ENCODE peak calls at places on chromosomes 1 and 21, in four cellular contexts. V is pancreas, Z is transverse colon, M is GM10248. D is an unnamed sample.

GRCh38 chr1:15507278-15507677 is 16.7 kb downstream of the CASP9 start:
- DNase-seq in V (no peak), Z (no peak), M (no peak), D (no peak)

GRCh38 chr1:220808501-220809186 is 21.9 kb downstream of the MTARC1 start:
- DNase-seq in V (no peak), Z (no peak), M (no peak), D (no peak)

GRCh38 chr1:75202751-75203150 is 68.6 kb downstream of the LHX8 start:
- DNase-seq in V (no peak), Z (no peak), M (no peak), D (no peak)

GRCh38 chr1:76330993-76331603 is 256.6 kb downstream of the ST6GALNAC3 start:
- DNase-seq in V (peak), Z (peak), M (peak), D (peak)

GRCh38 chr1:77514871-77515776 is 167.3 kb downstream of the ZZZ3 start:
- DNase-seq in V (no peak), Z (no peak), M (no peak), D (peak)

GRCh38 chr1:229704157-229704556 is 78.1 kb downstream of the URB2 start:
- DNase-seq in V (no peak), Z (no peak), M (no peak), D (no peak)

GRCh38 chr21:36207577-36208320 is 51.1 kb downstream of the DOP1B start:
- DNase-seq in V (no peak), Z (no peak), M (no peak), D (peak)

GRCh38 chr1:72781038-72781437 is 498.7 kb upstream of the NEGR1 start:
- DNase-seq in V (no peak), Z (no peak), M (no peak), D (no peak)

GRCh38 chr1:36203554-36204346 is 20.5 kb upstream of the THRAP3 start:
- DNase-seq in V (peak), Z (peak), M (peak), D (peak)

GRCh38 chr1:174743654-174744561 is 255.8 kb upstream of the CACYBP start:
- DNase-seq in V (no peak), Z (no peak), M (peak), D (peak)

GRCh38 chr1:232594018-232594502 is 35.9 kb downstream of the SIPA1L2 start:
- DNase-seq in V (no peak), Z (no peak), M (no peak), D (no peak)

GRCh38 chr1:187956975-187957374 is 1128.2 kb downstream of the PLA2G4A start:
- DNase-seq in V (no peak), Z (no peak), M (no peak), D (no peak)

GRCh38 chr21:32978346-32979270 is 47.1 kb upstream of the OLIG2 start:
- DNase-seq in V (no peak), Z (no peak), M (no peak), D (no peak)

GRCh38 chr1:58727363-58727762 is 27.5 kb upstream of the MYSM1 start:
- DNase-seq in V (no peak), Z (no peak), M (no peak), D (peak)

GRCh38 chr1:207996632-207997031 is 85.7 kb upstream of the CD34 start:
- DNase-seq in V (no peak), Z (no peak), M (no peak), D (no peak)

GRCh38 chr1:161838362-161838761 is 72.2 kb downstream of the ATF6 start:
- DNase-seq in V (no peak), Z (no peak), M (no peak), D (no peak)

GRCh38 chr1:212607206-212607923 is 1.2 kb upstream of the ATF3 start:
- DNase-seq in V (peak), Z (peak), M (peak), D (no peak)

GRCh38 chr1:178364782-178365181 is 132.0 kb downstream of the CLEC20A start:
- DNase-seq in V (no peak), Z (no peak), M (no peak), D (no peak)

GRCh38 chr21:25885405-25885804 is 150.6 kb downstream of the GABPA start:
- DNase-seq in V (no peak), Z (no peak), M (no peak), D (no peak)

GRCh38 chr1:169624122-169624521 is 5.8 kb downstream of the SELP start:
- DNase-seq in V (no peak), Z (no peak), M (no peak), D (no peak)

GRCh38 chr1:168598125-168598524 is 21.7 kb downstream of the XCL1 start:
- DNase-seq in V (no peak), Z (no peak), M (no peak), D (no peak)

GRCh38 chr1:229554886-229555621 is 3.5 kb downstream of the ABCB10 start:
- DNase-seq in V (no peak), Z (no peak), M (no peak), D (no peak)

GRCh38 chr1:227124461-227124860 is 184.4 kb downstream of the COQ8A start:
- DNase-seq in V (no peak), Z (no peak), M (no peak), D (no peak)

GRCh38 chr1:152960452-152961044 is 9.9 kb upstream of the SPRR4 start:
- DNase-seq in V (peak), Z (no peak), M (peak), D (no peak)

GRCh38 chr1:10897321-10897980 is 101.0 kb upstream of the CASZ1 start:
- DNase-seq in V (no peak), Z (no peak), M (no peak), D (no peak)

GRCh38 chr1:154962238-154962678 is 676 bp upstream of the PYGO2 start:
- DNase-seq in V (no peak), Z (peak), M (peak), D (no peak)

GRCh38 chr1:206114692-206115430 is 2.3 kb downstream of the AVPR1B start:
- DNase-seq in V (no peak), Z (no peak), M (no peak), D (no peak)

GRCh38 chr1:206116873-206117150 is 376 bp downstream of the AVPR1B start:
- DNase-seq in V (no peak), Z (no peak), M (no peak), D (no peak)

GRCh38 chr1:206117151-206117948 is at the start of gene AVPR1B:
- DNase-seq in V (peak), Z (peak), M (no peak), D (no peak)

GRCh38 chr1:206116191-206116872 is 856 bp downstream of the AVPR1B start:
- DNase-seq in V (no peak), Z (no peak), M (no peak), D (no peak)

DNA sequence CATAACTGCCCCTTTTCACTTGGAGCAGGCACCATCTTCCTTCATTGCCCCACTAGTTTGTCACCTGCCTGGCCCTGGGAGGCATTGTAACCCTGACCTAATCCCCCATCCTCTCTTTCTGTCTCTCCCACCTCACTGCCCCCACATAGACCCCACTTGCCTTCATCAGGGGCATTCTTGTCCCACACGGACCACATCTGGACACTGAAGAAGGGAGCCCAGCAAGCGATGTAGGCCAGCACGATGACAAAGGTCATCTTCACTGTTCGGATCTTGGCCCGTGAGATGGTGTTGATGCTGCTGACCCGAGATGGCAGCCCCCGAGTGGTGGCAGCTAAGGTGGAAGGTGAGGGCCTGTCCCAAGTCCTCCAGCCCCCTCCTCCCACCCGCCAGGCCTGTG is 1.4 kb downstream of the AVPR1B start:
- DNase-seq in V (no peak), Z (no peak), M (no peak), D (no peak)
- TF ChIP-seq CTCF in V (no peak), Z (no peak), M (no peak), D (no peak)

GRCh38 chr1:3431266-3431665 is 23.2 kb upstream of the ARHGEF16 start:
- DNase-seq in V (no peak), Z (no peak), M (no peak), D (no peak)
- TF ChIP-seq CTCF in V (no peak), Z (no peak), M (peak), D (peak)

GRCh38 chr1:180515857-180516388 is 13.5 kb upstream of the ACBD6 start:
- DNase-seq in V (peak), Z (peak), M (peak), D (peak)
- TF ChIP-seq CTCF in V (peak), Z (peak), M (peak), D (peak)

GRCh38 chr21:44444286-44444931 is 10.9 kb upstream of the LRRC3 start:
- DNase-seq in V (no peak), Z (no peak), M (no peak), D (no peak)
- TF ChIP-seq CTCF in V (no peak), Z (no peak), M (no peak), D (peak)

GRCh38 chr1:240599299-240599698 is 12.7 kb downstream of the GREM2 start:
- DNase-seq in V (no peak), Z (no peak), M (no peak), D (no peak)

GRCh38 chr1:240598602-240599001 is 13.4 kb downstream of the GREM2 start:
- DNase-seq in V (no peak), Z (no peak), M (no peak), D (no peak)

GRCh38 chr1:240598201-240598600 is 13.8 kb downstream of the GREM2 start:
- DNase-seq in V (no peak), Z (no peak), M (no peak), D (no peak)

GRCh38 chr1:240599830-240600229 is 12.1 kb downstream of the GREM2 start:
- DNase-seq in V (no peak), Z (no peak), M (no peak), D (no peak)

DNA sequence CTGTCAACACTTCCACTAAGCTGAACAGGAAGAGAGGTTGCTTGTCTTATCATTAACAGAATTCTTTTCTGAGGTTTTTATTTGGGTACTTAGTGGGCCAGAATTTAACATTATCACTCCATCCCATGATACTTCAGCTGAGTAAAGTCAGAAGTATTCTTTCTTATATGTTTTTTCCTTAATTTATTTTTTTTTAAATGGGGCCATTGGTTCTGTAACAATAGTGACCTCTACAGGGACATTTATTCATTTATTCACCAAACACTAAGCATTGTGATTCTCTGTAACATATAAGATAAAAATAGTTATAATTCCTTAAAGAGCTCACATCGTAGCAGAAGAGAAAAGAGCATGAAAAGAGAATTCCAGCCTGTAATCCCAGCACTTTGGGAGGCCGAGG is 9.8 kb downstream of the GREM2 start:
- DNase-seq in V (no peak), Z (no peak), M (no peak), D (no peak)
- TF ChIP-seq CTCF in V (no peak), Z (no peak), M (no peak), D (peak)

GRCh38 chr1:12600335-12600734 is 17.7 kb downstream of the DHRS3 start:
- DNase-seq in V (peak), Z (no peak), M (no peak), D (no peak)

GRCh38 chr1:12602633-12603024 is 15.4 kb downstream of the DHRS3 start:
- DNase-seq in V (no peak), Z (no peak), M (no peak), D (no peak)

GRCh38 chr1:12599657-12600056 is 18.4 kb downstream of the DHRS3 start:
- DNase-seq in V (no peak), Z (no peak), M (no peak), D (no peak)

GRCh38 chr1:12601690-12602632 is 16.0 kb downstream of the DHRS3 start:
- DNase-seq in V (no peak), Z (no peak), M (no peak), D (peak)

DNA sequence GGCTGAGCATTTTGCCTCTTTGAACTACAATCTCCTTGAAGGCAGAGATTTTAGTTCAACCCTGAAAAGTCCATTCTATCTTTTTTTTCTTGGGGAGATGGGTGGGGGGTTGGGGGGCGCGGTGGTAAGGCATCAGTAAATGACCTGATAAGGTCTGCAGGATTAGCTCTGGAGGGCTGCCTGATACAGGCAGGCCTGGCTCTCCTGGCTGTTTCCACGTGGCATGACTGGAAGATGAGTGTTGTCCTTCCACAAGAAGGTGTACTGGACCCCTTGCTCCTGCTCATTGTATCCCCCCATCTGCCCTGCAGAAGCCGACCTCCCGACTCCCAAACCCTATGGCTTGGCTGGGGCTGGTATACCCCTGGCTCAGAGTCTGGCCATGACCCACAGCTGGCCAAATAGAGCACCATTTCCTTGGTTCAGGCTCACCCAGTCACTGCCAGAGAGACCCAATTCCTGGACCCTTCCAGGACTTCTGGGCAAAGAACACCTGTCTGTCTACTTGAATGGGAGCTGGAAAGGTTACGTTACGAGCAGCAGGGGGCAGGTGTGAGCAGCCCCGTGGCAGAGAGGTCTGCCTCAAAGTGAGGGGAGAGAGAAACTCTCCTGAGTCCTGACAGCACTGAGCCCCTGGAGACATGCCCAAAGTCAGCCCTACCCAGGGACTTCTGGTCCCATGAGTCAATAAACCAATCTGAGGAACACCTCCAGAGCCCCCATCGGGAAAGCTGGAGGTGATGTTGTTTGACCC is 17.0 kb downstream of the DHRS3 start:
- DNase-seq in V (peak), Z (peak), M (peak), D (no peak)
- TF ChIP-seq CTCF in V (peak), Z (peak), M (peak), D (peak)